ENCODE peak calls at places on chromosomes 11 and 22, in six cellular contexts. A is IMR-90, J is H1, B is mesenchymal stem cell, D is neuronal stem cell, U is trophoblast cell. K is an unnamed sample. For H3K36me3, the result is how much of the 10 kb centered on the place peaks cover.

GRCh38 chr22:44603774-44604173 is 98.2 kb upstream of the PRR5 start:
- DNase-seq in D (no peak), B (peak), U (peak), J (no peak), A (no peak), K (no peak)

GRCh38 chr11:109303342-109303741 is 118.6 kb upstream of the C11orf87 start:
- DNase-seq in D (no peak), J (no peak), B (no peak), U (no peak), A (no peak), K (no peak)

GRCh38 chr22:39362271-39362670 is 12.5 kb downstream of the SYNGR1 start:
- DNase-seq in D (no peak), U (no peak), J (no peak), B (no peak), A (no peak), K (peak)

GRCh38 chr22:20390394-20390907 is 3.5 kb upstream of the ZNF74 start:
- DNase-seq in A (no peak), B (no peak), D (no peak), J (no peak), U (no peak), K (no peak)

GRCh38 chr11:73661035-73661628 is 14.8 kb downstream of the PLEKHB1 start:
- DNase-seq in J (peak), D (peak), U (peak), B (peak), A (peak), K (peak)

GRCh38 chr11:130489027-130489584 is 40.7 kb downstream of the ADAMTS15 start:
- DNase-seq in B (no peak), U (no peak), A (no peak), D (no peak), J (no peak), K (no peak)

GRCh38 chr22:42905217-42905616 is 48.1 kb upstream of the ARFGAP3 start:
- DNase-seq in B (no peak), A (no peak), U (no peak), D (no peak), J (no peak), K (no peak)

GRCh38 chr22:48494968-48495750 is 1332.5 kb downstream of the BRD1 start:
- DNase-seq in J (no peak), A (no peak), B (no peak), D (no peak), U (no peak), K (peak)

GRCh38 chr11:5626191-5626590 is 1.4 kb downstream of the TRIM34 start:
- DNase-seq in A (peak), J (no peak), U (peak), D (no peak), B (peak), K (no peak)

GRCh38 chr11:34405079-34405858 is 33.5 kb upstream of the CAT start:
- DNase-seq in U (peak), J (no peak), A (no peak), B (no peak), D (no peak), K (no peak)

GRCh38 chr22:27452916-27453315 is 348.6 kb downstream of the MN1 start:
- DNase-seq in A (no peak), B (peak), J (no peak), U (no peak), D (no peak), K (peak)

GRCh38 chr22:19085233-19086043 is 36.8 kb downstream of the DGCR2 start:
- DNase-seq in A (peak), U (peak), B (peak), D (no peak), J (no peak), K (peak)

GRCh38 chr11:9774591-9775392 is 110.9 kb downstream of the SWAP70 start:
- DNase-seq in D (no peak), B (peak), A (peak), J (no peak), U (peak), K (peak)

GRCh38 chr11:107139396-107139795 is 121.1 kb upstream of the GUCY1A2 start:
- DNase-seq in A (no peak), J (no peak), B (no peak), U (no peak), D (no peak), K (no peak)

GRCh38 chr11:108666373-108666772 is 1.5 kb downstream of the DDX10 start:
- DNase-seq in D (no peak), J (no peak), B (peak), U (no peak), A (no peak), K (peak)

GRCh38 chr22:46673205-46673604 is 53.0 kb downstream of the GRAMD4 start:
- DNase-seq in A (no peak), B (no peak), D (no peak), J (no peak), U (peak), K (no peak)

GRCh38 chr22:46674906-46675305 is 54.7 kb downstream of the GRAMD4 start:
- DNase-seq in J (no peak), A (no peak), B (no peak), D (no peak), U (no peak), K (no peak)

GRCh38 chr22:46675479-46675878 is 55.3 kb downstream of the GRAMD4 start:
- DNase-seq in A (no peak), D (no peak), B (no peak), J (no peak), U (no peak), K (no peak)

GRCh38 chr22:46673677-46674236 is 53.6 kb downstream of the GRAMD4 start:
- DNase-seq in B (no peak), D (no peak), U (no peak), A (no peak), J (no peak), K (no peak)

DNA sequence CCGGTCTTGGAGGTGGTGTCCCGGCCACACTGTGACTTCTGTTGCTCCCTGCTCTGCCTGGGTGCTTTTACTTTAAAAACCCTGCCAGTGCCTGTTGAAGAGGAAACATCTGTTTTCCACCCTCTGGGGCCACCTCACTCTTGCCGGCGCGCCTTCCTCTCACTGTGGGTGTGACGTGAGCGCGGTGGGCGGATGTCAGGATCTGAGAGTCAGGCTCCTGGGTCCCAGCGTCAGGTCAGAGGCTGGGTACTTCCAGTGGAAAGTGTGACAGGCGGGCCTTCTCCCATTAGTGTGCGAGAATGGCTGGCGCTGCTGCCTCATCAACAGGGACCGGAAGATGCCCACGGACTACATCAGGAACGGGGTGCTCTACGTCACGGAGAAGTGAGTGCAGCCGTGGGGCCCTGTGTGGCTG is 54.2 kb downstream of the GRAMD4 start:
- DNase-seq in J (no peak), A (no peak), B (no peak), U (peak), D (no peak), K (no peak)
- H2BK5ac ChIP-seq in J (no peak), A (no peak), B (no peak), U (no peak), D (no peak), K (no peak)

DNA sequence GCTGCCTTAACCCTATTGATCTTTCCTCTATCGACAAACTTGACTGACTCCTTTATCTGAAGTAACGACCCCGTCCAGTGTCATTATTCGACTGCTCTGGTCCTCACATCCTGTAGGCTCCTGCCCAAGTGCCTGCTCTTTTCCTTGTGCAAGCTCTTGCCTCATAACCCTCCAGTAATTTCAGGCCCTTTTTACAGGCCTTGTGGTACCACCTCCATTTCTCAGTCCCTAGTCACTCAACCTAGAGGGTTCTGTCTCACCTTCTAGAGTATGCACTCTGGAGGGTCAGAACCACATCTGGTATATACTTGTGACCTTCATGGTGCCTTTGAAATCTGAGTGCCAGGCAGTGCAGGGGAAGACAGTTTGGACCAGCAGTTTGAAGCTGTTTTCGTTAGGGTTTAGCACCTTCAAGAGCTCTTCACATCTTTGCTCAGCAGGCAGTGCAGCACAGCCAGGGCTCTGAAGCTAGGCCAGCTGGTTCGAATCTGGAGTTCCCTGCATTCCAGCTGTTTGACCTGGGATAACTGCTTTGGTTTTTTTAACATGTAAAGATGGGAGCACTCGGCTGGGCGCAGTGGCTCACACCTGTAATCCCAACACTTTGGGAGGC is 11.2 kb downstream of the SNRPD3 start:
- DNase-seq in U (no peak), B (no peak), A (no peak), D (no peak), J (no peak), K (no peak)
- H3K36me3 ChIP-seq in U (under half), B (under half), A (under half), D (under half), J (under half), K (under half)

GRCh38 chr11:105611837-105612480 is 2.1 kb downstream of the GRIA4 start:
- DNase-seq in B (peak), D (no peak), J (no peak), U (no peak), A (no peak), K (peak)
- H2BK5ac ChIP-seq in B (no peak), D (no peak), J (peak), U (no peak), A (no peak), K (no peak)

GRCh38 chr11:102368472-102368871 is 21.5 kb downstream of the BIRC2 start:
- DNase-seq in D (no peak), U (peak), A (no peak), J (no peak), B (no peak), K (no peak)

GRCh38 chr11:102361100-102362021 is 14.3 kb downstream of the BIRC2 start:
- DNase-seq in D (no peak), U (no peak), A (peak), B (peak), J (no peak), K (no peak)

GRCh38 chr11:102367364-102367763 is 20.4 kb downstream of the BIRC2 start:
- DNase-seq in U (peak), A (peak), B (peak), D (no peak), J (no peak), K (no peak)

GRCh38 chr11:102360681-102361080 is 13.7 kb downstream of the BIRC2 start:
- DNase-seq in J (no peak), B (no peak), U (no peak), D (no peak), A (no peak), K (no peak)

DNA sequence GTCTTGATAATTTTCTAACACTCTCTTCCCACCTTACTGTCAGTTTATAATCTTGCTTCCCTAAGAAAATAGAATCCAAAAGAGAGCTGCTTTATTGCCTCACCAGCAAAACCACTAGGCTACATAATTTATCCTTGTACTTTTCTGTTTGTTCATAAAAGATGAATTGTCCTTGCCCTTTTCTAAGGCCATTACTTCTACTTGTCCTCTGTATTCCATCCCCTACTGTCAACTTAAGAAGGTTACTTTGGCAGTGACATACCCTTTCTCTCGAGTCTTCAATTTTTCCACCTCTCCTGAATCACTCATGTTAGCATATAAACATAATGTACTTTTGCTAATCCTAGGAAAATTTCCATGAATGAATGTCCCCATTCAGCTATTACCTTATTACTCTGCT is 18.0 kb downstream of the BIRC2 start:
- DNase-seq in U (no peak), D (no peak), A (no peak), B (no peak), J (no peak), K (no peak)
- H3K36me3 ChIP-seq in U (under half), D (under half), A (under half), B (under half), J (under half), K (under half)

K was measured in mesendoderm.